ENCODE peak calls at places on chromosome 13, in four cellular contexts. E is stomach, T is transverse colon, X is upper lobe of left lung. S is an unnamed sample.

GRCh38 chr13:59452189-59452588 is 711.5 kb downstream of the DIAPH3 start:
- DNase-seq in T (no peak), E (no peak), X (no peak), S (no peak)

GRCh38 chr13:72437458-72437857 is 290.0 kb downstream of the MZT1 start:
- DNase-seq in T (no peak), X (no peak), E (no peak), S (no peak)

GRCh38 chr13:91632071-91632470 is 233.7 kb downstream of the GPC5 start:
- DNase-seq in T (no peak), E (no peak), X (no peak), S (no peak)

GRCh38 chr13:22594041-22594440 is 586.7 kb upstream of the SGCG start:
- DNase-seq in E (no peak), T (no peak), X (no peak), S (no peak)

GRCh38 chr13:100674363-100674847 is at the start of gene TMTC4:
- DNase-seq in X (no peak), E (no peak), T (peak), S (no peak)

GRCh38 chr13:34833562-34834182 is 108.4 kb upstream of the NBEA start:
- DNase-seq in X (no peak), T (no peak), E (no peak), S (no peak)

GRCh38 chr13:91426913-91427312 is 28.5 kb downstream of the GPC5 start:
- DNase-seq in T (no peak), X (no peak), E (no peak), S (no peak)

GRCh38 chr13:79867248-79867647 is 386.3 kb downstream of the NDFIP2 start:
- DNase-seq in E (no peak), X (no peak), T (no peak), S (no peak)

GRCh38 chr13:102977471-102977870 is 88.7 kb downstream of the SLC10A2 start:
- DNase-seq in T (no peak), E (no peak), X (no peak), S (no peak)

GRCh38 chr13:88248393-88248792 is 577.2 kb downstream of the SLITRK5 start:
- DNase-seq in E (no peak), T (no peak), X (no peak), S (no peak)

GRCh38 chr13:95128045-95128643 is 173.1 kb downstream of the ABCC4 start:
- DNase-seq in T (no peak), E (peak), X (no peak), S (no peak)

GRCh38 chr13:95426631-95427030 is 125.4 kb upstream of the ABCC4 start:
- DNase-seq in E (no peak), T (no peak), X (no peak), S (no peak)

DNA sequence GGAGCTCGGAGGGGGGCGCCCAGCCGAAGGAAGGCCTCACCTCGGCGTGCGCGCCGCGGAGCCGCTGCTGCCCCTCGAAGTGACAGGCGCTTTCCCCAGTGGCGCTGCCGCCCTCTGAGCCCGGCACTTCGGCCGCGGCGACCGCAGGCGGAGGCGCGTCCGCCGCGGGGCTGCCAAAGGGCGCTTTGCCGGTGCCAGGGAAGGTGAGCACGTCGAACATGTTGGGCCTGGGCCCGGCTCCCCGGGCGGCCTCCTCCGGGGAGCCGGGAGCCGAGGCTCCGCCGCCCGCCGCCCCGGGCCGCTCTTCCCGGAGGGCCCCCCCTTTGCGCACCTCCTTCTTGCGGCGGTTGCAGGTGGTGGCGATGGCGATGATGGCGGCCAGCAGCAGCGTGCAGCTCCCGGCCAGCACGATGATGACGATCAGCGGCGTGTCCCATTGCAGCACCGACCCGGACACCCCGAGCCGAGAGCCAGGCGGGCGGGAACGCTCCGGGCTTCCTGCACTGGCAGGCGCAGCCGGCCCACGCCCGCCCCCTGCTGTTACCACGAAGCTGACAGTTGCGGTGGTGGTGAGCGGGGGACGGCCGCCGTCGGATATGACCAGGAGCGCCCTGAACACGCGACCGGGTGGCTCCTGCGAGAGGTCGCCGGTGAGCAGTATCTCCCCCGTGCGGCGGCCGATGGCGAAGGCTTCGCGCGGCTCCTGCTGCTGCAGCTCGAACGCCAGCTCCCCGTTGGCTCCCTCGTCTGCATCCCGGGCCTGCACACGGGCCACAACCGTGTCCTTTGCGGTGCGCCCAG is 2.5 kb downstream of the PCDH8 start:
- DNase-seq in E (no peak), X (no peak), T (peak), S (no peak)
- H3K4me3 ChIP-seq in E (peak), X (no peak), T (no peak), S (peak)

DNA sequence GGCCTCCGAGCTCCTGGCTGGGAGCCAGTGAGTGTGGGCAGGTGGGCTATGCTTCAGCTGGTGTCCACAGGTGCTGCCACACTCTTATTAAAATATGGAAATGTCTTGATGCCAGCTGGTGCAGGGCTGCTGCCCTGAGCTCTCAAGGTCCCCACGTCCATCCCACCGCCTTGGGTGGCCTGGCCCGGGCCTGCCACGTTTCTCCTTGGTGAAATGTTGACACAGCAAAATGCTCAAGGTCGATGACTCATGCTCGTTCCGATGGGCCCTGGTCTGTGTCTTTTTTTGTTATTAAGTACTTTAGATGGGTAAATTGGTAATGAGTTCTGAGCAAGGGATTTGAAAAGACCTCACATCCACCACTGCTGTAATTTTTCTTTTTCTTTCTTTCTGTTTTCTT is 524.7 kb downstream of the MYO16 start:
- DNase-seq in X (peak), E (no peak), T (no peak), S (no peak)
- H3K27ac ChIP-seq in X (no peak), E (no peak), T (peak), S (no peak)

GRCh38 chr13:39493966-39494365 is 109.0 kb downstream of the LHFPL6 start:
- DNase-seq in T (no peak), X (no peak), E (no peak), S (no peak)

GRCh38 chr13:39485314-39485700 is 117.7 kb downstream of the LHFPL6 start:
- DNase-seq in X (no peak), T (no peak), E (no peak), S (no peak)

GRCh38 chr13:39484506-39485313 is 118.3 kb downstream of the LHFPL6 start:
- DNase-seq in T (no peak), E (no peak), X (no peak), S (no peak)

GRCh38 chr13:39490136-39490535 is 112.9 kb downstream of the LHFPL6 start:
- DNase-seq in T (no peak), X (no peak), E (no peak), S (no peak)
- TF ChIP-seq POLR2AphosphoS5 in T (no peak), X (no peak), E (no peak), S (no peak)

GRCh38 chr13:44919103-44919804 is 70.0 kb downstream of the NUFIP1 start:
- DNase-seq in X (no peak), E (no peak), T (no peak), S (no peak)
- H3K4me3 ChIP-seq in X (no peak), E (peak), T (no peak), S (peak)

GRCh38 chr13:45298206-45298505 is 42.8 kb downstream of the TPT1 start:
- DNase-seq in X (no peak), E (no peak), T (no peak), S (no peak)
- H3K27ac ChIP-seq in X (no peak), E (no peak), T (no peak), S (no peak)

GRCh38 chr13:52161193-52161646 is 1.8 kb upstream of the NEK3 start:
- DNase-seq in E (no peak), T (no peak), X (no peak), S (no peak)

GRCh38 chr13:52156724-52157251 is 2.6 kb downstream of the NEK3 start:
- DNase-seq in E (no peak), X (no peak), T (no peak), S (no peak)

GRCh38 chr13:52160053-52160452 is 656 bp upstream of the NEK3 start:
- DNase-seq in X (no peak), T (no peak), E (no peak), S (no peak)

GRCh38 chr13:52158629-52159158 is 703 bp downstream of the NEK3 start:
- DNase-seq in T (peak), E (no peak), X (peak), S (no peak)

GRCh38 chr13:52159159-52159982 is at the start of gene NEK3:
- DNase-seq in E (peak), T (peak), X (peak), S (peak)
- TF ChIP-seq POLR2AphosphoS5 in E (no peak), T (peak), X (peak), S (peak)

GRCh38 chr13:50129065-50129922 is 114.0 kb downstream of the KCNRG start:
- DNase-seq in E (no peak), T (no peak), X (no peak), S (no peak)
- H3K4me3 ChIP-seq in E (peak), T (no peak), X (peak), S (peak)

GRCh38 chr13:78323848-78324247 is 279.5 kb downstream of the POU4F1 start:
- DNase-seq in X (no peak), T (no peak), E (no peak), S (no peak)
- H3K27ac ChIP-seq in X (no peak), T (no peak), E (no peak), S (no peak)

GRCh38 chr13:50080158-50080855 is 65.1 kb downstream of the KCNRG start:
- DNase-seq in X (no peak), E (no peak), T (peak), S (no peak)

GRCh38 chr13:50081899-50082425 is 66.7 kb downstream of the KCNRG start:
- DNase-seq in X (peak), E (peak), T (peak), S (peak)

GRCh38 chr13:50080856-50081105 is 65.5 kb downstream of the KCNRG start:
- DNase-seq in E (no peak), T (no peak), X (no peak), S (no peak)

GRCh38 chr13:50081106-50081898 is 66.1 kb downstream of the KCNRG start:
- DNase-seq in T (peak), X (peak), E (peak), S (peak)

DNA sequence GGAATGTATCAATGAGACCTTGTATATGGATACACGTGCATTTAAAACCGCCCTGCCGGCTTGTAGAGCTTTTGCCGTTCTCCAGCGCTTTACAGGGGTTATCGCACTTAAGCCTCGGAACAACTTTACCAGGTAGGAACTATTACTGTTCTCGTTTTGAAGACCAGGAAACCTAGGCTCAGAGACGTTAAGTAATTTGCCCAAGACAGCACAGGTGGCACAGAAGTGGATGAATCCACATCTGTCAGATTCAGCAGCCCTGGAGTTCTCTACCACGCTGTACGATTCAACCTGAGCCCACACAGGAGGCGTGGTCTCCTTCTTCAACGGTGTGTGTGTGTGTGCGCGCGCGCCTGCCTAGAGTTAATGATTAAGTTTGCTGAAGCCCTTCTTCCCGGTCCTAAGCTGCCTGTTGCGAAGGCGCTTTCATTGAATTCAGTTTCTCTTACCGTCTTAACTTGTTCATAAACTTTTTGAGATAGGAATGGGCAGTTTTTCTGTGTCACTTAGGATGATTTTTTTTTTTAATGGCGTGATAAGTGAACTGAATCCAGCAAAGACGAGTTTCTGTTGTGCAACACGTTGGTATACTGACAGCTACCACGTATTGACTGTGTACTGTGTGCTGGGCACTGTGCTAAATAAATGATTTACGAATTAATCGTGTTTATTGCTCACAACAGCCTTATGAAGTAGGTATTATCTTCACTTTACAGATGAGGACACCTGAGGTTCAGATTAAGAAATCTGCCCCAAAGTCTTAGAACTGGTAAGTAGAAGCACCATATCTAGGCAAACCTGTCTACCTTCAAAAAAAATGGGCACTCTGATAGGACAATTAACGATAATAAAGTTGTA is 67.4 kb downstream of the KCNRG start:
- DNase-seq in E (peak), X (peak), T (peak), S (peak)
- TF ChIP-seq POLR2AphosphoS5 in E (peak), X (no peak), T (peak), S (no peak)